ENCODE peak calls at places on chromosomes 6 and 20, in seven cellular contexts. H is WTC11, I is tibial artery, L is aorta, W is NCI-H345, E is T-helper 2 cell, N is NCI-H1105 treated with DMSO at 0.1 percent for 48 hours. G is an unnamed sample.

GRCh38 chr6:31713991-31714684 is 1.0 kb upstream of the LY6G6D start:
- DNase-seq in H (no peak), I (no peak), L (no peak), W (peak), E (no peak), N (no peak), G (no peak)

GRCh38 chr20:1185781-1186334 is 1.1 kb upstream of the TMEM74B start:
- DNase-seq in H (peak), I (no peak), L (no peak), W (peak), E (peak), N (peak), G (no peak)

GRCh38 chr20:47927385-47927851 is 142.1 kb upstream of the SULF2 start:
- DNase-seq in H (no peak), I (no peak), L (no peak), W (no peak), E (no peak), N (no peak), G (no peak)

GRCh38 chr6:43768983-43769525 is 957 bp upstream of the VEGFA start:
- DNase-seq in H (peak), I (no peak), L (peak), W (no peak), E (no peak), N (no peak), G (peak)

GRCh38 chr20:41142914-41143313 is 5.6 kb downstream of the PLCG1 start:
- DNase-seq in H (no peak), I (peak), L (peak), W (no peak), E (no peak), N (no peak), G (no peak)

GRCh38 chr6:12882761-12883290 is 166.3 kb downstream of the PHACTR1 start:
- DNase-seq in H (no peak), I (no peak), L (no peak), W (no peak), E (no peak), N (peak), G (no peak)

GRCh38 chr6:147103007-147103406 is 101.2 kb upstream of the STXBP5 start:
- DNase-seq in H (no peak), I (no peak), L (no peak), W (no peak), E (no peak), N (no peak), G (no peak)

GRCh38 chr20:1702855-1703254 is 45.3 kb upstream of the SIRPG start:
- DNase-seq in H (no peak), I (no peak), L (no peak), W (no peak), E (no peak), N (no peak), G (no peak)

GRCh38 chr6:108771421-108771820 is 76.8 kb upstream of the ARMC2 start:
- DNase-seq in H (no peak), I (no peak), L (no peak), W (no peak), E (no peak), N (no peak), G (no peak)

GRCh38 chr20:21510414-21510971 is 3.4 kb downstream of the NKX2-2 start:
- DNase-seq in H (peak), I (no peak), L (no peak), W (no peak), E (no peak), N (no peak), G (no peak)

GRCh38 chr6:84926756-84927155 is 162.4 kb upstream of the TBX18 start:
- DNase-seq in H (no peak), I (no peak), L (no peak), W (no peak), E (no peak), N (no peak), G (no peak)

GRCh38 chr6:72616406-72617015 is 5.4 kb upstream of the KCNQ5 start:
- DNase-seq in H (no peak), I (no peak), L (no peak), W (peak), E (no peak), N (no peak), G (no peak)

GRCh38 chr20:45413479-45413878 is 2.5 kb upstream of the PIGT start:
- DNase-seq in H (no peak), I (no peak), L (no peak), W (no peak), E (no peak), N (no peak), G (no peak)

GRCh38 chr6:30763618-30764489 is 19.5 kb upstream of the IER3 start:
- DNase-seq in H (peak), I (no peak), L (no peak), W (peak), E (no peak), N (no peak), G (no peak)

GRCh38 chr20:41192575-41192974 is 55.2 kb downstream of the PLCG1 start:
- DNase-seq in H (no peak), I (no peak), L (no peak), W (no peak), E (no peak), N (no peak), G (no peak)

GRCh38 chr6:25660512-25660911 is 8.5 kb downstream of the SCGN start:
- DNase-seq in H (no peak), I (no peak), L (no peak), W (peak), E (no peak), N (no peak), G (no peak)

GRCh38 chr20:46894579-46894958 is at the start of gene EYA2:
- DNase-seq in H (peak), I (no peak), L (peak), W (peak), E (no peak), N (peak), G (no peak)

GRCh38 chr6:10434235-10434634 is 19.4 kb upstream of the TFAP2A start:
- DNase-seq in H (no peak), I (no peak), L (no peak), W (no peak), E (no peak), N (no peak), G (no peak)

GRCh38 chr6:47209632-47210031 is 100.1 kb downstream of the TNFRSF21 start:
- DNase-seq in H (no peak), I (no peak), L (no peak), W (no peak), E (no peak), N (no peak), G (no peak)

GRCh38 chr6:54262499-54262898 is 45.7 kb upstream of the TINAG start:
- DNase-seq in H (no peak), I (no peak), L (no peak), W (no peak), E (no peak), N (no peak), G (no peak)

G was measured in ovary.